ENCODE peak calls at places on chromosomes 16 and 17, in six cellular contexts. V is lower leg skin, S is astrocyte of the spinal cord, I is GM23338, D is heart left ventricle, H is cardiac muscle cell. N is an unnamed sample.

GRCh38 chr16:81415757-81416156 is 28.9 kb upstream of the CMIP start:
- DNase-seq in I (peak), H (no peak), D (no peak), V (no peak), S (no peak), N (no peak)

GRCh38 chr17:81328489-81328888 is 33.4 kb upstream of the SLC38A10 start:
- DNase-seq in I (no peak), V (no peak), S (no peak), D (no peak), H (no peak), N (no peak)

GRCh38 chr16:77873066-77873465 is 84.7 kb downstream of the VAT1L start:
- DNase-seq in D (no peak), S (no peak), H (no peak), V (no peak), I (no peak), N (peak)

GRCh38 chr16:28473714-28474265 is 1.7 kb upstream of the NPIPB7 start:
- DNase-seq in I (no peak), V (peak), D (no peak), H (peak), S (no peak), N (no peak)

GRCh38 chr17:17568772-17569195 is 22.7 kb downstream of the PEMT start:
- DNase-seq in I (peak), V (no peak), S (peak), D (peak), H (peak), N (peak)

GRCh38 chr16:80507538-80507937 is 33.3 kb upstream of the DYNLRB2 start:
- DNase-seq in H (no peak), V (peak), D (peak), S (no peak), I (no peak), N (peak)

GRCh38 chr16:88317619-88317977 is 65.2 kb upstream of the ZNF469 start:
- DNase-seq in D (no peak), I (no peak), V (no peak), H (peak), S (no peak), N (peak)

GRCh38 chr17:33145941-33146340 is 147.2 kb downstream of the ASIC2 start:
- DNase-seq in S (no peak), I (no peak), H (no peak), D (no peak), V (no peak), N (no peak)

GRCh38 chr16:80703391-80704071 is 100.9 kb downstream of the CDYL2 start:
- DNase-seq in D (no peak), V (peak), I (no peak), H (no peak), S (no peak), N (no peak)

GRCh38 chr17:18187816-18188761 is 4.5 kb downstream of the ALKBH5 start:
- DNase-seq in S (peak), H (peak), V (no peak), I (no peak), D (peak), N (peak)

GRCh38 chr17:13016881-13017622 is 775 bp downstream of the ELAC2 start:
- DNase-seq in I (no peak), S (no peak), H (peak), D (no peak), V (peak), N (no peak)

GRCh38 chr16:35449663-35450062 is 1990.3 kb downstream of the TP53TG3F start:
- DNase-seq in H (no peak), I (no peak), V (no peak), S (no peak), D (no peak), N (no peak)

GRCh38 chr16:50395763-50396710 is 27.2 kb upstream of the BRD7 start:
- DNase-seq in D (no peak), V (peak), S (no peak), H (no peak), I (no peak), N (no peak)

GRCh38 chr17:51322390-51323029 is 62.2 kb downstream of the UTP18 start:
- DNase-seq in I (peak), D (no peak), S (no peak), H (peak), V (no peak), N (peak)

GRCh38 chr16:51508813-51509212 is 357.7 kb upstream of the SALL1 start:
- DNase-seq in V (no peak), S (no peak), H (peak), D (no peak), I (no peak), N (peak)

GRCh38 chr16:25109643-25110042 is 1.9 kb upstream of the LCMT1 start:
- DNase-seq in I (no peak), S (peak), V (no peak), H (peak), D (peak), N (peak)

GRCh38 chr16:67767953-67768352 is 38.4 kb downstream of the RANBP10 start:
- DNase-seq in D (no peak), V (no peak), H (peak), I (no peak), S (peak), N (peak)

DNA sequence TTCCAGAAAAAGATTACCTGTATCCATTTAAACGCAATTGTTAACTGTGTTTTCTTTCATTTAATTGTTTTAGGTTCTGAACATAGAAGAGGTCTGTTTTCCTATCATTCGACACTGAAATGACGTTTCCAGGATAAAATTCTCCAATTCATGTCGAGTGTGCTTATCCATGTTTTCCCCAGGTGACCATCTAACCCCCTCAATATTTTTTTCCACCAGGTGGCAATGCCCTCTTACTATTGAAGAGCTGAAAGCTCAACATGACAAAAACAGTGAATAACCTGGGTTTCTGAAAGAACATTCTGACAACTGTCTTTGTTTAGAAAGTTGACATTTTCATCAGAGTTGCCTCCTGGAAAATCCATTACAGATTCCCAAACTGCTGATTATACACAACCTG is 948.7 kb downstream of the KCNJ2 start:
- DNase-seq in S (peak), I (peak), V (no peak), H (no peak), D (no peak), N (peak)
- TF ChIP-seq CTCF in S (peak), I (peak), V (no peak), H (peak), D (peak), N (peak)

GRCh38 chr16:83924686-83925085 is 25.8 kb downstream of the MLYCD start:
- DNase-seq in H (no peak), D (peak), I (no peak), V (no peak), S (no peak), N (no peak)
- H3K4me3 ChIP-seq in H (no peak), D (no peak), I (no peak), V (no peak), S (no peak), N (no peak)

DNA sequence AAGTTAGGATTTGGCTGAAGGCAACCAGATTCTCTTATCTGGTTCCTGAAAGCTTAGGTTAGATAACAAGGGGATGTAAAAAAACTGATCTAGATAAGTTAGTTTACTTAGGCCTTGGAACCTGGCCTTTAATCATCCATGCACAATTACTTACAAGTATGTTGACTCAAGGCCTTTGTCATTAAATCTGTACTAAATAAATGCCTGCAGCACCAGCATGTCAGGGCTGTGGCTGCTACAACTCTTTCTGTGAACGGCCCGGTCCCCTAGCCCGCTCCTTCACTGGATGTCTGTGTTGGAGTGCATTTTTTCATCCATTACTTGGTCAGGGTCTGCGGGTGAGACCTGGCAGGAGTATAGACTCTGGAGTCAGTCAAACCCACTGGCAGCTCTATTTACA is 48.4 kb upstream of the ALDH3A1 start:
- DNase-seq in V (no peak), H (no peak), I (no peak), S (no peak), D (no peak), N (no peak)
- TF ChIP-seq CTCF in V (no peak), H (no peak), I (no peak), S (no peak), D (no peak), N (no peak)

GRCh38 chr17:42672038-42672437 is 4.8 kb downstream of the PLEKHH3 start:
- DNase-seq in I (peak), D (no peak), H (no peak), S (no peak), V (no peak), N (no peak)

GRCh38 chr17:42674755-42675347 is 1.9 kb downstream of the PLEKHH3 start:
- DNase-seq in I (peak), S (no peak), V (no peak), H (no peak), D (no peak), N (no peak)

GRCh38 chr17:42673885-42674754 is 2.7 kb downstream of the PLEKHH3 start:
- DNase-seq in V (peak), H (peak), S (peak), I (peak), D (peak), N (peak)

GRCh38 chr17:42675348-42675983 is 1.3 kb downstream of the PLEKHH3 start:
- DNase-seq in I (peak), D (peak), S (no peak), V (no peak), H (no peak), N (no peak)

GRCh38 chr17:42673266-42673884 is 3.4 kb downstream of the PLEKHH3 start:
- DNase-seq in V (no peak), D (no peak), H (no peak), S (no peak), I (no peak), N (no peak)
- H3K4me3 ChIP-seq in V (no peak), D (peak), H (no peak), S (no peak), I (peak), N (peak)

GRCh38 chr16:87304951-87305350 is 12.2 kb downstream of the C16orf95 start:
- DNase-seq in I (no peak), H (no peak), S (no peak), V (peak), D (no peak), N (no peak)

GRCh38 chr16:87303962-87304521 is 13.2 kb downstream of the C16orf95 start:
- DNase-seq in D (no peak), H (no peak), S (no peak), I (no peak), V (no peak), N (no peak)

GRCh38 chr16:87303431-87303930 is 13.7 kb downstream of the C16orf95 start:
- DNase-seq in H (no peak), I (no peak), V (no peak), D (no peak), S (no peak), N (no peak)

GRCh38 chr16:87308826-87309225 is 8.4 kb downstream of the C16orf95 start:
- DNase-seq in V (no peak), I (no peak), D (no peak), H (no peak), S (no peak), N (no peak)

DNA sequence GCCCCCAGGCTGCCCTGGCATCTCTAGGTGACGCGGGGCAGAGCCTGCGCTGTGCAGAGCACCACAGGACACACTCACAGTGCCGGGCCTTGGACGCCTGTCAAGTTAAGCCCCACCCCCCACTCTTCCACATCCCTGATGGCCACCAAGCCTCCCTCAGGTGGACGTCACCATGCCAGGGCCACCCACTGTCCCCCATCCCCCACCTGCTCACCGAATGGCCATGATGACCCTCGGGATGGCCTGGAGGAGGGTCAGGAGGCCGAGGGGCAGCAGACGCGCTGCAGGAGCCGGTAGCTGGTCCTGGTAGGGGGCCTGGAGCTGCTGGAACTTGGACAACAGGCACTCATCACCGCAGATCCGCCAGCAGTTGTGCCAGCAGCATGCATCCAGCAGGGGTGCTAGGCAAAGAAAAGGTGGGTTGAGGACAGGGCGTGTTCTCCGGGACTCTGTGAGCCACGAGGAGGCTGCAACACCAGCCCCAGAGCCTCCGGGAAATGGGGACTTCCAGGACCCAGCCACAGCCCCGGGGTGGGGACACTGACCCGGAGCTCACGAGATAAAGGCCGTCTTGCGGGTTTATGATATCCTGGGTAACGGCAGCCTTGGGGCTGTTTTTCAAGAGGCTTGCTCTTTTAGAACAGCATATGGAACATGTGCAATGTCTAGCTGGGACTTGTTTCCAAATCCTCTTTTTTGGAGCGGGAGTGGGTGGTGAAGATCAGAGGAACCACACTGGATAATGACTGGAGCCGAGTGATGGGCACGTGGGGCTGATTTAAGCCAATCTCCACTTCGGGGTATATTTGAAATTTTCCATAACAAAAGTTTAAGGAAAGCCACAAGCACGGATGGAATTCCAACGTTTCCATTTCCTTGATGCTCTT is 11.4 kb downstream of the C16orf95 start:
- DNase-seq in V (no peak), I (peak), H (peak), S (no peak), D (no peak), N (peak)
- TF ChIP-seq CTCF in V (no peak), I (peak), H (peak), S (peak), D (no peak), N (peak)

GRCh38 chr17:75263051-75263450 is 1.4 kb downstream of the MRPS7 start:
- DNase-seq in V (no peak), D (no peak), S (no peak), H (no peak), I (peak), N (no peak)

GRCh38 chr17:75261336-75262111 is at the start of the genes GGA3 and MRPS7:
- DNase-seq in S (peak), V (peak), D (peak), H (peak), I (peak), N (peak)

GRCh38 chr17:75260679-75261335 is 599 bp downstream of the GGA3 start:
- DNase-seq in V (no peak), D (no peak), I (peak), S (no peak), H (peak), N (no peak)

GRCh38 chr17:75265614-75266314 is 4.1 kb downstream of the MRPS7 start:
- DNase-seq in V (no peak), I (no peak), S (no peak), H (no peak), D (no peak), N (no peak)

DNA sequence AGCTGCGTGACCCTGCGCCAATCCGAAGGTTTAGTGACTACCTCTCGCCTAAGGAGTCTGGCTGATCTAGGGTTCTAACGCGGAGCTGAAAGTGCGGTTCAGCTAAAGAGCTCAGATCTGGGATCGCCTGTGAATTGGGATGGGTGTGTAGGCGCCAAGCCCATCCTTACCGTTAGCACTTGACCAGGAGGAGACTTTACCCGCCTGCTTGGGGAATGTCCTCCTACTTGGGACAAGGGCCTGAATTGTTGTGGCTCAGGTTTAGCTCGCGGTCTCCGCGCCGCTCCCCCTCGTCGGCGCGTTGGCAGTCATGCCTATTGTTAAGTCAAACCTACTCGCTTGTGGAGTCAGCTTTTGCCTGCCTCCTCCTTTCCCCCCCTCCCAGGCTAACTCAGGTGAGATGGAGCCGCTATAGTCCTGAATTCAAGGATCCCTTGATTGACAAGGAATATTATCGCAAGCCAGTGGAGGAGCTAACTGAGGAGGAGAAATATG is 480 bp downstream of the MRPS7 start:
- DNase-seq in V (no peak), D (no peak), I (peak), S (no peak), H (no peak), N (no peak)
- H3K4me3 ChIP-seq in V (peak), D (peak), I (peak), S (peak), H (peak), N (peak)

GRCh38 chr16:4392382-4393242 is 21.0 kb downstream of the VASN start:
- DNase-seq in D (peak), S (peak), V (no peak), I (peak), H (peak), N (peak)

GRCh38 chr16:4391635-4392381 is 20.2 kb downstream of the VASN start:
- DNase-seq in H (no peak), I (peak), S (no peak), D (no peak), V (no peak), N (no peak)

GRCh38 chr16:4389051-4389955 is 17.7 kb downstream of the VASN start:
- DNase-seq in V (no peak), S (no peak), H (no peak), I (peak), D (no peak), N (no peak)

GRCh38 chr16:4388275-4389021 is 16.8 kb downstream of the VASN start:
- DNase-seq in H (no peak), I (peak), D (peak), V (no peak), S (no peak), N (no peak)

GRCh38 chr16:4390266-4391260 is 18.9 kb downstream of the VASN start:
- DNase-seq in S (no peak), V (no peak), H (no peak), I (peak), D (no peak), N (no peak)
- TF ChIP-seq CTCF in S (peak), V (no peak), H (no peak), I (peak), D (no peak), N (peak)

GRCh38 chr17:29577009-29577777 is 8.7 kb downstream of the TP53I13 start:
- DNase-seq in S (no peak), D (peak), V (no peak), I (no peak), H (no peak), N (no peak)
- H3K4me3 ChIP-seq in S (no peak), D (no peak), V (no peak), I (no peak), H (no peak), N (no peak)

GRCh38 chr17:48499743-48500434 is 30.9 kb downstream of the HOXB1 start:
- DNase-seq in I (no peak), H (no peak), S (no peak), D (no peak), V (no peak), N (peak)

GRCh38 chr17:48502312-48502711 is 28.5 kb downstream of the HOXB1 start:
- DNase-seq in S (no peak), I (no peak), H (no peak), D (no peak), V (no peak), N (no peak)

GRCh38 chr17:48499248-48499647 is 31.6 kb downstream of the HOXB1 start:
- DNase-seq in S (no peak), H (no peak), V (no peak), I (no peak), D (no peak), N (peak)

GRCh38 chr17:48502901-48503300 is 27.9 kb downstream of the HOXB1 start:
- DNase-seq in S (no peak), H (no peak), I (no peak), D (no peak), V (no peak), N (peak)

GRCh38 chr17:48500435-48501426 is 30.1 kb downstream of the HOXB1 start:
- DNase-seq in S (peak), V (no peak), I (peak), D (no peak), H (peak), N (peak)
- TF ChIP-seq CTCF in S (no peak), V (no peak), I (peak), D (no peak), H (peak), N (peak)

N was measured in fibroblast of villous mesenchyme.